ENCODE peak calls at places on chromosomes 12 and 14, in six cellular contexts. One of them, this sample, is unnamed.

GRCh38 chr14:101009531-101009930 is 106.0 kb upstream of the RTL1 start:
- DNase-seq in WTC11: no peak
- DNase-seq in right atrium auricular region: no peak
- DNase-seq in cardiac muscle cell: no peak
- DNase-seq in bronchial epithelial cell: no peak
- DNase-seq in RWPE1: no peak
- DNase-seq in this sample: no peak

GRCh38 chr12:41277019-41277770 is 89.1 kb downstream of the PDZRN4 start:
- DNase-seq in cardiac muscle cell: peak; percentile 69
- DNase-seq in right atrium auricular region: no peak
- DNase-seq in WTC11: peak; percentile 17
- DNase-seq in RWPE1: peak; percentile 41
- DNase-seq in bronchial epithelial cell: peak; percentile 33
- DNase-seq in this sample: peak; percentile 52

GRCh38 chr14:58749066-58749669 is 111.4 kb downstream of the DACT1 start:
- DNase-seq in cardiac muscle cell: peak; percentile 85
- DNase-seq in bronchial epithelial cell: peak; percentile 74
- DNase-seq in RWPE1: peak; percentile 34
- DNase-seq in WTC11: no peak
- DNase-seq in right atrium auricular region: no peak
- DNase-seq in this sample: peak; percentile 83

GRCh38 chr12:42953021-42953420 is 363.5 kb upstream of the PRICKLE1 start:
- DNase-seq in right atrium auricular region: no peak
- DNase-seq in bronchial epithelial cell: no peak
- DNase-seq in WTC11: no peak
- DNase-seq in cardiac muscle cell: no peak
- DNase-seq in RWPE1: no peak
- DNase-seq in this sample: no peak

GRCh38 chr12:80099259-80099658 is at the start of gene OTOGL:
- DNase-seq in WTC11: no peak
- DNase-seq in bronchial epithelial cell: no peak
- DNase-seq in cardiac muscle cell: no peak
- DNase-seq in right atrium auricular region: no peak
- DNase-seq in RWPE1: no peak
- DNase-seq in this sample: no peak

GRCh38 chr12:104187446-104188155 is 28.0 kb upstream of the TXNRD1 start:
- DNase-seq in cardiac muscle cell: no peak
- DNase-seq in RWPE1: no peak
- DNase-seq in right atrium auricular region: no peak
- DNase-seq in WTC11: no peak
- DNase-seq in bronchial epithelial cell: no peak
- DNase-seq in this sample: no peak

GRCh38 chr12:96194901-96195844 is 998 bp downstream of the ELK3 start:
- DNase-seq in right atrium auricular region: peak; percentile 76
- DNase-seq in cardiac muscle cell: peak; percentile 86
- DNase-seq in WTC11: peak; percentile 30
- DNase-seq in RWPE1: peak; percentile 64
- DNase-seq in bronchial epithelial cell: peak; percentile 89
- DNase-seq in this sample: peak; percentile 85

GRCh38 chr12:81212996-81213696 is 135.3 kb downstream of the ACSS3 start:
- DNase-seq in bronchial epithelial cell: no peak
- DNase-seq in cardiac muscle cell: no peak
- DNase-seq in WTC11: no peak
- DNase-seq in RWPE1: no peak
- DNase-seq in right atrium auricular region: no peak
- DNase-seq in this sample: no peak

GRCh38 chr12:106070147-106070546 is 68.6 kb downstream of the NUAK1 start:
- DNase-seq in WTC11: no peak
- DNase-seq in RWPE1: no peak
- DNase-seq in right atrium auricular region: no peak
- DNase-seq in cardiac muscle cell: no peak
- DNase-seq in bronchial epithelial cell: no peak
- DNase-seq in this sample: no peak

GRCh38 chr12:27277846-27278260 is 33.8 kb downstream of the STK38L start:
- DNase-seq in cardiac muscle cell: peak; percentile 92
- DNase-seq in WTC11: no peak
- DNase-seq in right atrium auricular region: no peak
- DNase-seq in RWPE1: peak; percentile 3
- DNase-seq in bronchial epithelial cell: peak; percentile 30
- DNase-seq in this sample: peak; percentile 80

DNA sequence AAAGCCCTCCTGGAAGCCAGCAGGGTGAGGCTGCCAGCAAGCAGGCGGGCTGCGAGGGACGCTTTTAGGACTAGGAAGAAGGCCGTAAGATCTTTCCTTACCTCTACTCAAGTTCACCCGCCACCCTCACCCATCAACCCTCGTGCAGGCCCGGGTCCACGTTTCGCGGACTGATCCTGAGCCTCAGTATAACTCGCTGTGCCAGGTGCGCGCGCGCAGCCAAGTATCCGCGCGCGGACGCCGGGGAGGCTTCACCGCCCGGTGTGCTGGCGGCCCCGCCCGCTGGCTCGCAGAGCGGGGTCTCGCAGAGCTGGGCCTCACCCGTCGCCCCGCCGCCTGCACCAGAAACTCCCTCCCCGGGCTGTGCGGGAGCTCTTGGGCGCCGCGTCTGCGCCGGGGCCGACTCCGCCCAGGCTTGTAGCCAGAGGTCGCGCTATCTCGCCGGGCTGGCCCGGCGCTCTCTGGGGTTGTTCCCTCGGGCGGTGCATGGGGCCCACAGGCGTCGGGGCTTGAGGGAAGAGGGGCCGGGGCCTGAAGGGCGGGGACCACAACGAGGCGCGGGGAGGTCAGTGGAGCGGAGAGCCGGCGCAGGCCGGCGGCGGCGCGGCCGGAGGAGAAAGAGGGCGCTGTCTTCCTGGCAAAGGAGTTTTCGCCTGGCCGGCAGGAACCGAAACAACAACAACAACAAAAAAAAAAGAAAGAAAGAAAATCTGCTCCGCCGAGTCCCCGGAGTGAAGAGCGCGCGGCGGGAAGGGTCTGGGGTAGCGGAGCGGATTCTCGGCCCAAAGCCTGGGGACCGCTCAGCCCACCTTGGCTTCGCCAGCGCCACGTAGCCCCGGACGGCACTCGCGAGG is 7.7 kb upstream of the SIX1 start:
- DNase-seq in cardiac muscle cell: peak; percentile 74
- DNase-seq in WTC11: peak; percentile 86
- DNase-seq in RWPE1: peak; percentile 26
- DNase-seq in right atrium auricular region: no peak
- DNase-seq in bronchial epithelial cell: peak; percentile 38
- DNase-seq in this sample: peak; percentile 33
- TF ChIP-seq CTCF in cardiac muscle cell: peak; percentile 64
- TF ChIP-seq CTCF in WTC11: no peak
- TF ChIP-seq CTCF in RWPE1: peak; percentile 70
- TF ChIP-seq CTCF in right atrium auricular region: peak; percentile 70
- TF ChIP-seq CTCF in bronchial epithelial cell: peak; percentile 65
- TF ChIP-seq CTCF in this sample: peak; percentile 39

GRCh38 chr12:127060933-127061332 is 1206.0 kb upstream of the TMEM132C start:
- DNase-seq in bronchial epithelial cell: no peak
- DNase-seq in cardiac muscle cell: no peak
- DNase-seq in right atrium auricular region: no peak
- DNase-seq in RWPE1: no peak
- DNase-seq in WTC11: no peak
- DNase-seq in this sample: no peak
- TF ChIP-seq CTCF in bronchial epithelial cell: no peak
- TF ChIP-seq CTCF in cardiac muscle cell: no peak
- TF ChIP-seq CTCF in right atrium auricular region: no peak
- TF ChIP-seq CTCF in RWPE1: no peak
- TF ChIP-seq CTCF in WTC11: no peak
- TF ChIP-seq CTCF in this sample: no peak

DNA sequence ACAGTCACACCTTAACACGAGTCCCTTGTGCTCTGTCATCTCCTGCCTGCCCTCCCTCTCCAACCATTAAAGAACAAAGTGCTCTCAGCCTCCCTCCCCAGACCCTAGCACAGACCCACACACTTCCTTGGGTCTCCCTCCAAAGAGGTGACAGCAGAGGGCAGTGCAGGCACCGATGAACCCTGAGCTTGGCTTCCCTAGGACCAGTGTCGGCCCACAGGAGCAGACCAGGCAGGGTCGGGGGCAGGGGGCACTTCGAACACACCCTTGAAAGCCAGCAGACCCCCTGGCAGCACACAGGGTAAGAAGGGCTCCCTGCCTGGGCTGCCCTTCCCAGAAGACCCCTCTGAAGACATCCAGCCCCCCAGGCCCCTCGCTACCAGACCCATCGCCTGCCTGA is 7.0 kb downstream of the CDK2AP1 start:
- DNase-seq in RWPE1: no peak
- DNase-seq in WTC11: peak; percentile 62
- DNase-seq in cardiac muscle cell: no peak
- DNase-seq in right atrium auricular region: no peak
- DNase-seq in bronchial epithelial cell: no peak
- DNase-seq in this sample: no peak
- TF ChIP-seq CTCF in RWPE1: no peak
- TF ChIP-seq CTCF in WTC11: no peak
- TF ChIP-seq CTCF in cardiac muscle cell: peak; percentile 21
- TF ChIP-seq CTCF in right atrium auricular region: peak; percentile 17
- TF ChIP-seq CTCF in bronchial epithelial cell: no peak
- TF ChIP-seq CTCF in this sample: no peak

GRCh38 chr12:121932914-121933521 is 14.6 kb downstream of the CFAP251 start:
- DNase-seq in cardiac muscle cell: no peak
- DNase-seq in right atrium auricular region: no peak
- DNase-seq in bronchial epithelial cell: no peak
- DNase-seq in WTC11: no peak
- DNase-seq in RWPE1: no peak
- DNase-seq in this sample: no peak

GRCh38 chr12:121932176-121932536 is 13.8 kb downstream of the CFAP251 start:
- DNase-seq in right atrium auricular region: no peak
- DNase-seq in cardiac muscle cell: no peak
- DNase-seq in WTC11: no peak
- DNase-seq in bronchial epithelial cell: no peak
- DNase-seq in RWPE1: no peak
- DNase-seq in this sample: no peak

GRCh38 chr12:121934318-121934682 is 15.9 kb downstream of the CFAP251 start:
- DNase-seq in WTC11: no peak
- DNase-seq in RWPE1: no peak
- DNase-seq in right atrium auricular region: no peak
- DNase-seq in bronchial epithelial cell: no peak
- DNase-seq in cardiac muscle cell: no peak
- DNase-seq in this sample: no peak

GRCh38 chr12:121930862-121931261 is 12.5 kb downstream of the CFAP251 start:
- DNase-seq in cardiac muscle cell: no peak
- DNase-seq in right atrium auricular region: no peak
- DNase-seq in RWPE1: no peak
- DNase-seq in bronchial epithelial cell: no peak
- DNase-seq in WTC11: no peak
- DNase-seq in this sample: peak; percentile 17

GRCh38 chr12:121933522-121934317 is 15.3 kb downstream of the CFAP251 start:
- DNase-seq in cardiac muscle cell: peak; percentile 63
- DNase-seq in bronchial epithelial cell: peak; percentile 23
- DNase-seq in right atrium auricular region: no peak
- DNase-seq in RWPE1: peak; percentile 46
- DNase-seq in WTC11: peak; percentile 62
- DNase-seq in this sample: peak; percentile 53
- TF ChIP-seq CTCF in cardiac muscle cell: peak; percentile 25
- TF ChIP-seq CTCF in bronchial epithelial cell: no peak
- TF ChIP-seq CTCF in right atrium auricular region: no peak
- TF ChIP-seq CTCF in RWPE1: no peak
- TF ChIP-seq CTCF in WTC11: no peak
- TF ChIP-seq CTCF in this sample: no peak

GRCh38 chr12:124557518-124558223 is 9.7 kb downstream of the NCOR2 start:
- DNase-seq in WTC11: no peak
- DNase-seq in RWPE1: no peak
- DNase-seq in right atrium auricular region: no peak
- DNase-seq in bronchial epithelial cell: no peak
- DNase-seq in cardiac muscle cell: no peak
- DNase-seq in this sample: no peak
- TF ChIP-seq CTCF in WTC11: no peak
- TF ChIP-seq CTCF in RWPE1: no peak
- TF ChIP-seq CTCF in right atrium auricular region: no peak
- TF ChIP-seq CTCF in bronchial epithelial cell: no peak
- TF ChIP-seq CTCF in cardiac muscle cell: no peak
- TF ChIP-seq CTCF in this sample: no peak

This sample was measured in MCF 10A.